ENCODE peak calls at places on chromosomes 12 and 14, in five cellular contexts. R, F, L, G and T are unnamed samples.
A peak's percentile ranks its signal among the peaks of the same experiment; 100 is the strongest.

GRCh38 chr12:120599672-120600537 is 18.7 kb upstream of the POP5 start:
- DNase-seq in R (no peak), G (no peak), L (no peak), F (no peak), T (no peak)

GRCh38 chr12:41965996-41966395 is 178.7 kb downstream of the GXYLT1 start:
- DNase-seq in G (no peak), L (no peak), F (no peak), R (no peak), T (no peak)

GRCh38 chr12:45278447-45278846 is 62.6 kb downstream of the ANO6 start:
- DNase-seq in G (no peak), L (no peak), R (no peak), F (no peak), T (no peak)

GRCh38 chr12:67758119-67758873 is 109.8 kb downstream of the DYRK2 start:
- DNase-seq in L (no peak), R (no peak), G (no peak), F (no peak), T (no peak)

GRCh38 chr14:105860615-105861580 is 334.5 kb downstream of the TMEM121 start:
- DNase-seq in L (peak; percentile 2), G (peak; percentile 3), R (no peak), F (no peak), T (no peak)

GRCh38 chr14:54818201-54819133 is 84.2 kb downstream of the GCH1 start:
- DNase-seq in F (no peak), L (no peak), G (no peak), R (peak; percentile 20), T (no peak)

GRCh38 chr12:123900898-123901376 is 71.7 kb downstream of the CCDC92 start:
- DNase-seq in G (peak; percentile 9), F (no peak), R (no peak), L (no peak), T (no peak)

GRCh38 chr12:130031571-130032189 is 127.9 kb upstream of the TMEM132D start:
- DNase-seq in F (peak; percentile 68), G (peak; percentile 57), R (peak; percentile 58), L (peak; percentile 50), T (peak; percentile 60)

GRCh38 chr14:58066115-58066514 is 85.9 kb downstream of the ARMH4 start:
- DNase-seq in G (no peak), R (peak; percentile 31), L (no peak), F (no peak), T (no peak)

GRCh38 chr12:623172-623864 is 39.9 kb downstream of the NINJ2 start:
- DNase-seq in L (no peak), R (no peak), F (no peak), G (no peak), T (no peak)

GRCh38 chr12:11949738-11950403 is 120.9 kb upstream of the BCL2L14 start:
- DNase-seq in G (no peak), R (no peak), L (no peak), F (no peak), T (no peak)

GRCh38 chr12:5507536-5507935 is 75.6 kb downstream of the NTF3 start:
- DNase-seq in F (no peak), L (no peak), G (no peak), R (no peak), T (peak; percentile 6)

GRCh38 chr14:101583709-101584048 is 22.4 kb downstream of the DIO3 start:
- DNase-seq in R (no peak), F (no peak), G (no peak), L (no peak), T (no peak)

GRCh38 chr14:53338192-53338591 is 185.1 kb upstream of the DDHD1 start:
- DNase-seq in L (no peak), G (no peak), F (no peak), R (peak; percentile 50), T (no peak)

GRCh38 chr14:65574611-65575010 is 162.1 kb downstream of the FUT8 start:
- DNase-seq in G (no peak), R (no peak), L (no peak), F (no peak), T (no peak)

GRCh38 chr14:61287196-61287595 is 6.1 kb upstream of the TMEM30B start:
- DNase-seq in L (no peak), R (no peak), F (no peak), G (no peak), T (no peak)

GRCh38 chr14:88864198-88864597 is 39.7 kb downstream of the TTC8 start:
- DNase-seq in F (no peak), G (no peak), R (no peak), L (no peak), T (no peak)

GRCh38 chr12:122870867-122871664 is 24.9 kb downstream of the VPS37B start:
- DNase-seq in L (no peak), G (no peak), R (no peak), F (no peak), T (no peak)

GRCh38 chr12:100666588-100666987 is 93.1 kb downstream of the GAS2L3 start:
- DNase-seq in F (no peak), R (no peak), G (no peak), L (no peak), T (no peak)

GRCh38 chr12:15936751-15937150 is 25.6 kb downstream of the DERA start:
- DNase-seq in F (no peak), L (no peak), G (no peak), R (no peak), T (no peak)

GRCh38 chr14:92400579-92401444 is 77.8 kb downstream of the SLC24A4 start:
- DNase-seq in L (no peak), F (no peak), R (no peak), G (no peak), T (no peak)

GRCh38 chr12:94930216-94930654 is 73.3 kb downstream of the NDUFA12 start:
- DNase-seq in F (no peak), G (no peak), L (no peak), R (no peak), T (no peak)

GRCh38 chr12:96516472-96517417 is 27.4 kb downstream of the CFAP54 start:
- DNase-seq in F (peak; percentile 85), R (peak; percentile 78), L (peak; percentile 77), G (peak; percentile 90), T (peak; percentile 40)

GRCh38 chr12:131087302-131087818 is 133.7 kb downstream of the ADGRD1 start:
- DNase-seq in G (no peak), F (peak; percentile 23), L (no peak), R (no peak), T (peak; percentile 6)

GRCh38 chr12:64566882-64567517 is 43.3 kb upstream of the RASSF3 start:
- DNase-seq in G (no peak), L (no peak), F (no peak), R (no peak), T (no peak)

GRCh38 chr14:65959563-65960024 is 526.6 kb upstream of the CCDC196 start:
- DNase-seq in G (no peak), R (no peak), L (no peak), F (no peak), T (no peak)

GRCh38 chr14:58772061-58772604 is 134.4 kb downstream of the DACT1 start:
- DNase-seq in F (no peak), R (no peak), G (no peak), L (no peak), T (no peak)

GRCh38 chr14:45198551-45198950 is 54.5 kb downstream of the MIS18BP1 start:
- DNase-seq in F (no peak), G (no peak), R (peak; percentile 69), L (no peak), T (no peak)

GRCh38 chr14:31307618-31308017 is 100.0 kb upstream of the HECTD1 start:
- DNase-seq in L (no peak), R (no peak), G (no peak), F (no peak), T (no peak)

GRCh38 chr14:99821519-99822165 is 28.4 kb downstream of the EML1 start:
- DNase-seq in L (no peak), F (no peak), G (no peak), R (peak; percentile 6), T (no peak)

GRCh38 chr14:104723651-104724406 is at the start of gene ADSS1:
- DNase-seq in F (no peak), R (peak; percentile 52), L (peak; percentile 68), G (peak; percentile 63), T (no peak)

GRCh38 chr12:47967461-47968430 is 4.3 kb downstream of the TMEM106C start:
- DNase-seq in R (no peak), G (no peak), L (no peak), F (no peak), T (no peak)

GRCh38 chr14:58133739-58134138 is 18.3 kb downstream of the ARMH4 start:
- DNase-seq in F (no peak), L (no peak), R (peak; percentile 43), G (no peak), T (no peak)

GRCh38 chr12:30862486-30862885 is 64.1 kb upstream of the TSPAN11 start:
- DNase-seq in R (no peak), F (peak; percentile 58), L (no peak), G (no peak), T (no peak)

GRCh38 chr14:21069388-21070082 is 569 bp upstream of the ARHGEF40 start:
- DNase-seq in L (no peak), G (no peak), F (no peak), R (no peak), T (no peak)

GRCh38 chr12:126385785-126386184 is 1320.5 kb downstream of the AACS start:
- DNase-seq in L (no peak), G (no peak), R (peak; percentile 46), F (no peak), T (no peak)

GRCh38 chr12:97716356-97716755 is 253.8 kb downstream of the RMST start:
- DNase-seq in F (no peak), R (peak; percentile 27), L (no peak), G (no peak), T (no peak)
- TF ChIP-seq CTCF in F (no peak), R (peak; percentile 42), L (no peak), G (no peak), T (peak; percentile 51)

GRCh38 chr14:29518335-29518734 is 409.3 kb downstream of the PRKD1 start:
- DNase-seq in R (peak; percentile 1), F (no peak), L (no peak), G (no peak), T (no peak)
- TF ChIP-seq CTCF in R (peak; percentile 11), F (no peak), L (no peak), G (no peak), T (peak; percentile 33)

DNA sequence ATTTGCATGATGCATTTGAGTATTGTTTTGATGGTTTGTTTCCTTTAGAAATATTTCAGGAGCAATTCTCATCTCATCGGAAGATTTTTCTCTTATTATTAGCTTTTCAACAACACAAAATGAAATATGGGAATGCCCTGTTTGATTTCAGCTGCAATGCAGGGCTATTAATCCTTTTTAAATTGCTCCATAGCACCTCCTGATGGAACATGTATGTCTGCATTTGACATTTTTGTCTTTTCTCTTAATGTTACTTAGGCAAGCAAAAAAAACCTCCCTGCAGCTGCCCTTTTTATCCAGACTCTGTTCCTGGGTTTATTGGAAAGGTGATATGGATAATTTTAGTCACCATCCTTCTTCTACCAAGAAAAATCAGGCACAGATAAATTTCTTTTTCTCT is 895.8 kb downstream of the RPS29 start:
- DNase-seq in L (no peak), G (no peak), R (peak; percentile 11), F (no peak), T (no peak)
- TF ChIP-seq CTCF in L (no peak), G (no peak), R (no peak), F (no peak), T (peak; percentile 27)

GRCh38 chr12:57498143-57498524 is 10.3 kb downstream of the MARS1 start:
- DNase-seq in G (no peak), L (no peak), F (no peak), R (no peak), T (no peak)
- TF ChIP-seq CTCF in G (no peak), L (no peak), F (no peak), R (no peak), T (no peak)